ENCODE peak calls at places on chromosomes 2 and 18, in five cellular contexts. V, G, X, E and B are unnamed samples.

GRCh38 chr2:241853651-241854341 is 4.9 kb downstream of the PDCD1 start:
- DNase-seq in E (no peak), X (no peak), V (no peak), G (no peak), B (no peak)

GRCh38 chr18:63648241-63648640 is 4.2 kb upstream of the SERPINB4 start:
- DNase-seq in V (no peak), X (no peak), G (no peak), E (no peak), B (no peak)

GRCh38 chr18:77547757-77548156 is 298.1 kb downstream of the GALR1 start:
- DNase-seq in G (peak), X (peak), V (no peak), E (no peak), B (no peak)

GRCh38 chr2:218381916-218382366 is at the start of gene SLC11A1:
- DNase-seq in V (no peak), G (peak), E (no peak), X (no peak), B (no peak)

GRCh38 chr18:8286303-8286702 is 322.9 kb upstream of the RAB12 start:
- DNase-seq in X (no peak), G (no peak), V (no peak), E (no peak), B (no peak)

GRCh38 chr2:215498411-215498810 is 62.5 kb upstream of the FN1 start:
- DNase-seq in G (no peak), X (no peak), E (no peak), V (no peak), B (no peak)

GRCh38 chr18:12628706-12629702 is 28.9 kb downstream of the SPIRE1 start:
- DNase-seq in G (no peak), E (no peak), X (no peak), V (no peak), B (no peak)

GRCh38 chr18:25322806-25323205 is 29.2 kb downstream of the ZNF521 start:
- DNase-seq in E (no peak), G (no peak), V (no peak), X (no peak), B (no peak)

GRCh38 chr18:59416818-59417217 is 57.8 kb upstream of the LMAN1 start:
- DNase-seq in G (no peak), X (no peak), V (no peak), E (no peak), B (no peak)

GRCh38 chr2:24824966-24825882 is 32.0 kb downstream of the CENPO start:
- DNase-seq in G (no peak), X (peak), E (no peak), V (no peak), B (no peak)

GRCh38 chr18:62587689-62588088 is 64.9 kb downstream of the ZCCHC2 start:
- DNase-seq in E (no peak), V (no peak), X (no peak), G (no peak), B (no peak)

GRCh38 chr18:58387716-58388115 is 241.2 kb downstream of the ALPK2 start:
- DNase-seq in E (no peak), G (no peak), X (no peak), V (no peak), B (no peak)

GRCh38 chr2:156935611-156936010 is 321.9 kb upstream of the GALNT5 start:
- DNase-seq in G (no peak), V (no peak), E (no peak), X (no peak), B (no peak)

GRCh38 chr2:73851274-73851673 is 22.5 kb downstream of the STAMBP start:
- DNase-seq in X (peak), G (peak), V (no peak), E (no peak), B (no peak)

GRCh38 chr2:23241106-23241505 is 143.9 kb upstream of the KLHL29 start:
- DNase-seq in X (no peak), E (no peak), G (no peak), V (no peak), B (no peak)

GRCh38 chr18:11741505-11742145 is 52.6 kb downstream of the GNAL start:
- DNase-seq in V (no peak), E (no peak), X (no peak), G (no peak), B (no peak)

GRCh38 chr2:153935511-153935910 is 63.8 kb downstream of the GALNT13 start:
- DNase-seq in X (no peak), G (no peak), V (no peak), E (no peak), B (no peak)

GRCh38 chr2:23615216-23616020 is 230.4 kb downstream of the KLHL29 start:
- DNase-seq in V (no peak), G (no peak), X (no peak), E (no peak), B (no peak)